ENCODE peak calls at places on chromosomes 16 and 17, in seven cellular contexts. K is HepG2, A is stomach, Z is upper lobe of left lung, V is breast epithelium, L is SK-N-SH, W is endothelial cell of umbilical vein. U is an unnamed sample.

GRCh38 chr17:66540131-66540781 is 237.8 kb downstream of the PRKCA start:
- DNase-seq in K (peak), Z (peak), W (no peak), V (peak), L (peak), A (no peak), U (no peak)

GRCh38 chr16:53626816-53627215 is 76.8 kb downstream of the RPGRIP1L start:
- DNase-seq in Z (no peak), V (no peak), W (peak), L (no peak), A (no peak), K (no peak), U (no peak)

GRCh38 chr16:75062135-75062943 is 54.2 kb downstream of the LDHD start:
- DNase-seq in A (peak), V (no peak), Z (peak), K (no peak), W (no peak), L (no peak), U (no peak)

GRCh38 chr16:47732806-47733150 is 271.6 kb downstream of the PHKB start:
- DNase-seq in A (no peak), K (no peak), L (no peak), Z (no peak), W (peak), V (no peak), U (no peak)

GRCh38 chr16:64951681-64952080 is 170.2 kb downstream of the CDH11 start:
- DNase-seq in Z (no peak), V (no peak), L (no peak), W (no peak), A (no peak), K (no peak), U (no peak)

GRCh38 chr17:57597531-57598453 is 147.3 kb downstream of the CCDC182 start:
- DNase-seq in W (peak), L (peak), K (peak), Z (no peak), V (peak), A (peak), U (peak)

GRCh38 chr17:27446569-27447301 is 9.5 kb upstream of the KSR1 start:
- DNase-seq in Z (no peak), W (peak), A (no peak), K (no peak), L (peak), V (no peak), U (no peak)

GRCh38 chr16:89257281-89257731 is 39.8 kb downstream of the ZNF778 start:
- DNase-seq in Z (peak), W (peak), K (no peak), A (no peak), V (no peak), L (peak), U (no peak)

GRCh38 chr16:86730086-86730485 is 151.7 kb downstream of the FOXL1 start:
- DNase-seq in Z (no peak), V (no peak), W (no peak), A (no peak), K (no peak), L (no peak), U (no peak)

GRCh38 chr17:49823614-49824013 is 24.3 kb downstream of the TAC4 start:
- DNase-seq in V (no peak), Z (no peak), L (no peak), W (no peak), K (no peak), A (no peak), U (no peak)

GRCh38 chr17:48636177-48637018 is 10.2 kb upstream of the HOXB9 start:
- DNase-seq in W (peak), K (peak), V (no peak), A (peak), L (peak), Z (peak), U (peak)

GRCh38 chr17:61335105-61335844 is 64.4 kb upstream of the TBX2 start:
- DNase-seq in K (peak), A (no peak), Z (no peak), W (no peak), V (no peak), L (no peak), U (no peak)

GRCh38 chr16:72787519-72788268 is 260.2 kb downstream of the ZFHX3 start:
- DNase-seq in Z (peak), V (peak), W (peak), K (no peak), L (no peak), A (peak), U (peak)
- TF ChIP-seq POLR2AphosphoS5 in Z (peak), V (peak), W (peak), K (no peak), L (no peak), A (peak), U (peak)

GRCh38 chr17:39209317-39210092 is 9.4 kb downstream of the RPL19 start:
- DNase-seq in V (peak), K (no peak), W (peak), Z (peak), A (peak), L (peak), U (peak)
- TF ChIP-seq POLR2AphosphoS5 in V (no peak), K (no peak), W (no peak), Z (no peak), A (no peak), L (no peak), U (no peak)

GRCh38 chr16:81239722-81240121 is 1.2 kb downstream of the BCO1 start:
- DNase-seq in L (no peak), K (no peak), A (no peak), W (no peak), Z (no peak), V (no peak), U (no peak)

GRCh38 chr16:81241706-81242105 is 3.2 kb downstream of the BCO1 start:
- DNase-seq in Z (no peak), L (no peak), W (no peak), A (no peak), K (no peak), V (no peak), U (no peak)

GRCh38 chr16:81238296-81239011 is at the start of gene BCO1:
- DNase-seq in V (no peak), W (peak), L (no peak), K (peak), A (peak), Z (no peak), U (peak)

GRCh38 chr16:81237942-81238295 is 570 bp upstream of the BCO1 start:
- DNase-seq in A (no peak), L (no peak), V (no peak), Z (no peak), W (no peak), K (no peak), U (no peak)

GRCh38 chr16:81237282-81237681 is 1.2 kb upstream of the BCO1 start:
- DNase-seq in L (no peak), V (peak), A (peak), Z (no peak), K (no peak), W (no peak), U (peak)
- TF ChIP-seq POLR2AphosphoS5 in L (no peak), V (peak), A (peak), Z (no peak), K (no peak), W (no peak), U (peak)

GRCh38 chr16:87826798-87827587 is 42.3 kb downstream of the SLC7A5 start:
- DNase-seq in A (no peak), Z (peak), W (no peak), K (no peak), V (no peak), L (no peak), U (no peak)
- TF ChIP-seq POLR2AphosphoS5 in A (no peak), Z (no peak), W (no peak), K (no peak), V (no peak), L (no peak), U (no peak)

GRCh38 chr17:1362065-1362848 is 37.8 kb downstream of the YWHAE start:
- DNase-seq in A (no peak), L (no peak), Z (no peak), V (no peak), W (peak), K (no peak), U (no peak)
- TF ChIP-seq POLR2AphosphoS5 in A (no peak), L (no peak), Z (no peak), V (no peak), W (no peak), K (no peak), U (no peak)

U was measured in transverse colon.